ENCODE peak calls at places on chromosomes 16 and 17, in ten cellular contexts. S is small intestine, X is BJ, D is GM12892, E is progenitor cell of endocrine pancreas, J is GM13977, F is Caki2, R is NCI-H345, C is brain microvascular endothelial cell, B is Ammon's horn. P is an unnamed sample.

GRCh38 chr17:45320931-45321461 is 4.2 kb upstream of the MAP3K14 start:
- DNase-seq in S (peak), C (peak), E (no peak), X (peak), D (no peak), R (no peak), J (peak), F (peak), B (no peak), P (peak)

GRCh38 chr17:36869856-36870617 is 67.2 kb upstream of the LHX1 start:
- DNase-seq in B (no peak), J (no peak), D (no peak), R (no peak), S (no peak), E (no peak), F (no peak), X (no peak), C (peak), P (no peak)

GRCh38 chr17:9334536-9335446 is 240.8 kb downstream of the STX8 start:
- DNase-seq in D (no peak), C (no peak), X (no peak), S (peak), J (no peak), F (peak), R (no peak), B (no peak), E (no peak), P (no peak)

GRCh38 chr17:82321947-82322466 is 4.6 kb upstream of the CD7 start:
- DNase-seq in X (no peak), R (no peak), J (no peak), E (no peak), C (no peak), S (no peak), B (no peak), D (no peak), F (no peak), P (no peak)

GRCh38 chr17:64441772-64442549 is 7.0 kb upstream of the MILR1 start:
- DNase-seq in E (no peak), R (no peak), D (no peak), B (peak), J (no peak), C (peak), X (no peak), S (no peak), F (no peak), P (no peak)

GRCh38 chr16:57533366-57533617 is 3.1 kb downstream of the CCDC102A start:
- DNase-seq in J (no peak), S (no peak), R (no peak), F (no peak), C (no peak), B (no peak), X (no peak), D (no peak), E (no peak), P (no peak)

GRCh38 chr17:13806023-13806553 is 204.4 kb upstream of the HS3ST3A1 start:
- DNase-seq in S (no peak), C (no peak), F (no peak), B (no peak), X (no peak), J (no peak), E (no peak), D (no peak), R (no peak), P (no peak)

GRCh38 chr17:81854974-81855774 is 5.2 kb downstream of the P4HB start:
- DNase-seq in B (no peak), E (no peak), D (no peak), F (no peak), R (no peak), J (no peak), X (no peak), S (peak), C (no peak), P (no peak)

GRCh38 chr17:83082435-83082834 is 3.0 kb downstream of the METRNL start:
- DNase-seq in J (no peak), S (no peak), X (no peak), C (no peak), D (no peak), R (no peak), E (no peak), F (no peak), B (no peak), P (no peak)

GRCh38 chr17:71821512-71821911 is 299.3 kb upstream of the SOX9 start:
- DNase-seq in E (no peak), X (no peak), F (no peak), R (no peak), C (no peak), B (no peak), J (no peak), D (no peak), S (no peak), P (no peak)

GRCh38 chr17:49382556-49382955 is 20.5 kb upstream of the ZNF652 start:
- DNase-seq in F (no peak), E (no peak), R (no peak), D (no peak), X (no peak), B (no peak), S (no peak), J (no peak), C (no peak), P (no peak)

GRCh38 chr16:28101533-28101890 is 38.0 kb upstream of the GSG1L start:
- DNase-seq in E (no peak), S (no peak), D (no peak), F (no peak), R (no peak), B (no peak), J (no peak), X (no peak), C (no peak), P (no peak)

GRCh38 chr16:62208934-62209333 is 172.7 kb upstream of the CDH8 start:
- DNase-seq in D (no peak), B (no peak), J (no peak), E (no peak), S (no peak), R (no peak), F (no peak), X (no peak), C (no peak), P (no peak)